ENCODE peak calls at places on chromosomes 12 and 14, in five cellular contexts. V, J, G, F and N are unnamed samples.

GRCh38 chr14:78202178-78202577 is 32.0 kb downstream of the NRXN3 start:
- DNase-seq in G (no peak), F (no peak), J (no peak), V (no peak), N (no peak)

GRCh38 chr14:58836303-58836702 is 198.5 kb downstream of the DACT1 start:
- DNase-seq in J (no peak), F (no peak), V (no peak), G (no peak), N (no peak)

GRCh38 chr12:10220398-10221077 is 7.9 kb downstream of the GABARAPL1 start:
- DNase-seq in J (no peak), V (peak), F (peak), G (peak), N (no peak)

GRCh38 chr14:61618448-61618847 is 76.9 kb upstream of the HIF1A start:
- DNase-seq in J (no peak), F (no peak), G (no peak), V (no peak), N (no peak)

GRCh38 chr14:77314043-77314442 is 6.6 kb downstream of the POMT2 start:
- DNase-seq in V (no peak), J (no peak), F (peak), G (peak), N (peak)

GRCh38 chr12:129941646-129942045 is 37.8 kb upstream of the TMEM132D start:
- DNase-seq in J (no peak), G (no peak), V (no peak), F (no peak), N (no peak)

GRCh38 chr12:132280436-132280835 is 49.0 kb downstream of the GALNT9 start:
- DNase-seq in V (no peak), J (no peak), G (no peak), F (no peak), N (no peak)

GRCh38 chr12:59041241-59042121 is 121.2 kb upstream of the LRIG3 start:
- DNase-seq in V (no peak), F (peak), G (peak), J (no peak), N (no peak)

GRCh38 chr12:52235001-52235760 is 2.1 kb downstream of the KRT7 start:
- DNase-seq in J (peak), G (peak), F (no peak), V (no peak), N (no peak)

GRCh38 chr12:91986084-91986483 is 159.6 kb downstream of the BTG1 start:
- DNase-seq in G (peak), F (peak), J (no peak), V (no peak), N (no peak)

GRCh38 chr12:108063192-108063591 is 65.9 kb upstream of the WSCD2 start:
- DNase-seq in F (no peak), V (no peak), G (peak), J (no peak), N (peak)

GRCh38 chr12:25034676-25035075 is 85.8 kb upstream of the BCAT1 start:
- DNase-seq in F (no peak), J (no peak), G (no peak), V (no peak), N (no peak)

GRCh38 chr14:53109688-53110041 is 43.5 kb downstream of the DDHD1 start:
- DNase-seq in V (no peak), F (no peak), J (no peak), G (no peak), N (no peak)

GRCh38 chr14:53106768-53107167 is 46.4 kb downstream of the DDHD1 start:
- DNase-seq in G (no peak), F (no peak), V (no peak), J (no peak), N (no peak)

GRCh38 chr14:53108292-53108937 is 44.7 kb downstream of the DDHD1 start:
- DNase-seq in G (no peak), F (no peak), V (no peak), J (no peak), N (no peak)

GRCh38 chr14:53110103-53110502 is 43.0 kb downstream of the DDHD1 start:
- DNase-seq in F (no peak), J (no peak), V (no peak), G (no peak), N (no peak)

DNA sequence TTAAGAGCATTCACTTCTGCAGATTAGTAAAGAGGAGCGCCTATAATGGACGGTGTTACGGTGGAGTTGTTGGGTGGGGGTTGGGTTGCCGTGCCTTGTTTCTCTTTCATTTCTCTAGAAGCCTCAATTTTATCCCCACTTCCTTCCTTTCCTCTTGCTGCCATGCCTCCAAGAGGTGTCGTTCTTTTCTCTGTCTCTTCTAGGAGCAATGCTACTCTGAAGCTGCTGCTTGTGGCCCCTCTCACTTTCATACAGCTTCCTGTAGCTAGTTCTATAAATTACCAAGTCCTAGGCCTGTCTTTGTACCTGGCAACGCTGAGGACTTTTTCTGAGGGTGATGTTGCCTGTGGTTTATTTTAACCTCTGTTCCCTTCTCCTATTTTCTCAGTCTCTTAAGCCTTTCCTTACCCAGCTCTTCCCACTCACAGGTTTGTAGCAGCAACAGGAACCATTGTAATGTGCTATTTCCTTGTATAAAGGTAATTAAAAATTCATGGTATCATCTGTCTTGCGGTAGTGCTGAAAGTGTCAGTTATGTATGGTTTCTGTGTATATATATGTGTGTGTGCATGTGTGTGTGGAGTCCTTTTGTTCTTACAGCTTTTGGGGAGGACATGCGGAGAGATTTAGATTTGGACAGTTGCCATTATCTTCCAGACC is 44.0 kb downstream of the DDHD1 start:
- DNase-seq in G (no peak), V (no peak), J (no peak), F (no peak), N (no peak)
- H3K4me3 ChIP-seq in G (no peak), V (no peak), J (no peak), F (no peak), N (no peak)

GRCh38 chr14:21089271-21089670 is 9.2 kb downstream of the ZNF219 start:
- DNase-seq in F (no peak), G (no peak), J (no peak), V (no peak), N (no peak)
- H3K27ac ChIP-seq in F (no peak), G (no peak), J (no peak), V (no peak), N (no peak)

DNA sequence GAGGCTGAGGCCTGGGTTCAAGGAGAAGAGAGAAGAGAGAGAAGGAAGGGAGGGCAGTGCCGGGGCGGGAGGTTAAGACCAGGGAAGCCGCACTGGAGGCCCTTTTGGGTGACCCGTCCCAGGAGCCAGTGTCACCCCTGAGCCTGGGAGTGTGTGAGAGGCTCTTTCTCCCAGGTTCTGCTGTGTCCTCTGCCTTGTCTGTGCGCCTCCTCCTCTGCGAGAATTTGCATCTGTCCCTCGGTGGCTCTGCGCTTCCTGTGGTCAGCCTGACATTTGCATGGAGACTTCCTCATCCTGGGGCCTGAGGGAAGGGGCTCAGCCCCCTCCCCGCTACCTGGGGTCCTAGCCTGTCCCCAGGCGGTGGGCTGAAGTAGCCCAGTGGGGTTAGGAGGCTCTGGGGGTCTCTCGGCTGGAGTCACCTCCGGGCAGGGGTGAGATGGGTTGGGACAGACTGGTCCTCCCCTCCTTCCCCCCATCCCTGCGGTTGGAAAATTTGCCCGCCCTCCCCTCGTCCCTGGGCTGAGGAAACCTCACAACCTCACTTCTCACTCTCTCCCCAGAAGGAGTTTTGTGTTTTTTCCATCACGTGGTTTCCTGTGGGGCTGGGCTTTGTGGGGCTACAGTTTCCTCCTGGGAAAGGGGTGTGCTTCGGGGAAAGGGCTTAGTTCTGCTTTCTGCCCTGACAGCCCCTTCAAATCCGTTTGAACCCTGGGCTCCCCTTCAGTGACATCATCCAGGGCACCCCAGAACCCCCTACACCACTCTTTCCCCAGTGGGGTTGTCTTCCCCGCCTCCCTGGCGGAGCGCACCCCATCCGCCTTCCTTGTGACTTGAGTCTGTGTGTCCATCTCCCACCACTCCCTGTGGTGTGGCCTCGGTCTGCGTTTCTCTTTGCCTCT is 2.5 kb downstream of the PTPN6 start:
- DNase-seq in G (no peak), J (peak), F (no peak), V (peak), N (peak)
- H3K4me3 ChIP-seq in G (no peak), J (no peak), F (no peak), V (no peak), N (no peak)

DNA sequence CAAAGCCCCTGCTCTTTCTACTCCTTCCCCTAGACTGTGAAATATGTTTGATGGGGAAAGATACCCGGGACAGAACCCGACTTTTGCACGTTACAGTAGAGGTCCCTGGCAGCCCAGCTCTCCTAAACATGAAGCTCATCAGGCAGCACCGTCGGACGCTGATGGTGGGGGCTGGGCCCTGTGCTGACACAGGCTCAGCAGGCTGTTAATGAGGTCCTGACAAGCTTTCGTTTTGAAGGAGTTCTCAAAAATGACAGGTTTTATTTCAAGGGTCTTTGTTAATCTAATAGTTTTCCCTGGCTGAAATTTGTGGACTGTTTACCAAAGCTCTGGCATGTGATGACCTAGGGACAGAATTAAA is 102.3 kb downstream of the SLC25A47 start:
- DNase-seq in J (peak), G (no peak), F (no peak), V (no peak), N (no peak)
- H3K27ac ChIP-seq in J (no peak), G (no peak), F (no peak), V (no peak), N (no peak)

GRCh38 chr14:22836301-22837058 is at the start of gene MMP14:
- DNase-seq in V (peak), J (peak), G (peak), F (peak), N (peak)
- H3K4me3 ChIP-seq in V (peak), J (peak), G (peak), F (peak), N (peak)